ENCODE peak calls at places on chromosome 17, in six cellular contexts. P, C, F, E, O and D are unnamed samples.

GRCh38 chr17:14051692-14052091 is 17.6 kb upstream of the COX10 start:
- DNase-seq in O (no peak), C (no peak), P (no peak), E (no peak), F (no peak), D (peak)

GRCh38 chr17:82638183-82638773 is 10.0 kb downstream of the WDR45B start:
- DNase-seq in F (no peak), P (no peak), O (no peak), E (no peak), C (no peak), D (no peak)

GRCh38 chr17:27408891-27409290 is 47.4 kb upstream of the KSR1 start:
- DNase-seq in P (no peak), E (no peak), C (peak), F (no peak), O (no peak), D (no peak)

GRCh38 chr17:57722704-57723043 is 22.4 kb downstream of the CCDC182 start:
- DNase-seq in E (no peak), P (no peak), O (no peak), F (no peak), C (no peak), D (no peak)

GRCh38 chr17:80992948-80993624 is 1.4 kb downstream of the CHMP6 start:
- DNase-seq in E (no peak), C (no peak), P (no peak), F (no peak), O (no peak), D (no peak)

GRCh38 chr17:67377727-67378443 is 804 bp downstream of the PITPNC1 start:
- DNase-seq in O (no peak), C (peak), E (peak), F (peak), P (peak), D (peak)

GRCh38 chr17:39208893-39209292 is 8.8 kb downstream of the RPL19 start:
- DNase-seq in E (no peak), P (no peak), F (no peak), C (no peak), O (no peak), D (no peak)

GRCh38 chr17:3980381-3980975 is 16.2 kb upstream of the ATP2A3 start:
- DNase-seq in C (no peak), P (no peak), F (no peak), O (no peak), E (no peak), D (no peak)

GRCh38 chr17:79654350-79654959 is 43.6 kb upstream of the RBFOX3 start:
- DNase-seq in C (no peak), O (no peak), F (no peak), P (no peak), E (no peak), D (no peak)

GRCh38 chr17:79942591-79943353 is 92.9 kb downstream of the TBC1D16 start:
- DNase-seq in P (no peak), F (no peak), O (no peak), E (peak), C (peak), D (no peak)

GRCh38 chr17:20073056-20073979 is 64.2 kb downstream of the SPECC1 start:
- DNase-seq in O (no peak), E (peak), F (no peak), C (no peak), P (no peak), D (no peak)

GRCh38 chr17:48374650-48375230 is 55.3 kb downstream of the SKAP1 start:
- DNase-seq in F (no peak), E (no peak), O (no peak), C (peak), P (no peak), D (peak)

GRCh38 chr17:15185625-15185991 is 79.5 kb downstream of the PMP22 start:
- DNase-seq in F (no peak), O (no peak), E (no peak), C (peak), P (no peak), D (no peak)

GRCh38 chr17:46212634-46213435 is 19.6 kb upstream of the KANSL1 start:
- DNase-seq in O (peak), P (peak), E (no peak), F (peak), C (peak), D (peak)

GRCh38 chr17:78412403-78412802 is 34.0 kb downstream of the PGS1 start:
- DNase-seq in E (no peak), C (no peak), O (no peak), F (no peak), P (peak), D (no peak)

GRCh38 chr17:68768804-68769203 is 167.6 kb upstream of the FAM20A start:
- DNase-seq in P (no peak), O (no peak), C (no peak), E (no peak), F (no peak), D (no peak)

GRCh38 chr17:30316736-30317135 is 17.1 kb downstream of the TMIGD1 start:
- DNase-seq in O (no peak), F (no peak), C (no peak), P (no peak), E (no peak), D (no peak)

GRCh38 chr17:76032073-76032779 is 5.1 kb upstream of the EVPL start:
- DNase-seq in C (no peak), E (no peak), F (no peak), P (no peak), O (no peak), D (no peak)